ENCODE peak calls at places on chromosomes 2 and 18, in six cellular contexts. F is fibroblast of mammary gland, T is GM06990, D is tibial artery, S is A549, O is esophagus squamous epithelium. G is an unnamed sample.

GRCh38 chr2:13725945-13726344 is 906.6 kb upstream of the LRATD1 start:
- DNase-seq in F (no peak), T (no peak), D (no peak), S (no peak), O (no peak), G (no peak)

GRCh38 chr2:164030623-164031022 is 294.8 kb upstream of the FIGN start:
- DNase-seq in F (no peak), T (no peak), D (no peak), S (no peak), O (no peak), G (no peak)

GRCh38 chr2:74366036-74366435 is 14.1 kb downstream of the DCTN1 start:
- DNase-seq in F (no peak), T (no peak), D (no peak), S (no peak), O (no peak), G (no peak)

GRCh38 chr2:160387558-160388262 is 105.9 kb downstream of the RBMS1 start:
- DNase-seq in F (peak), T (no peak), D (peak), S (no peak), O (no peak), G (no peak)

GRCh38 chr2:9950521-9951271 is 797 bp upstream of the GRHL1 start:
- DNase-seq in F (no peak), T (peak), D (no peak), S (peak), O (no peak), G (no peak)

GRCh38 chr2:218400930-218401833 is 1.5 kb downstream of the CTDSP1 start:
- DNase-seq in F (no peak), T (no peak), D (peak), S (peak), O (no peak), G (no peak)

GRCh38 chr2:201551901-201552300 is 91.4 kb downstream of the TMEM237 start:
- DNase-seq in F (no peak), T (no peak), D (no peak), S (no peak), O (no peak), G (no peak)

GRCh38 chr18:49562481-49563129 is 748 bp downstream of the LIPG start:
- DNase-seq in F (peak), T (no peak), D (no peak), S (no peak), O (no peak), G (no peak)

GRCh38 chr2:240622631-240623235 is 2.5 kb upstream of the GPR35 start:
- DNase-seq in F (no peak), T (no peak), D (peak), S (no peak), O (no peak), G (no peak)

GRCh38 chr2:229475753-229476152 is 204.7 kb upstream of the PID1 start:
- DNase-seq in F (peak), T (no peak), D (no peak), S (no peak), O (no peak), G (no peak)

GRCh38 chr18:28168725-28169124 is 8.2 kb downstream of the CDH2 start:
- DNase-seq in F (no peak), T (no peak), D (no peak), S (no peak), O (no peak), G (no peak)

GRCh38 chr2:96934831-96935545 is 51.4 kb downstream of the FAM178B start:
- DNase-seq in F (no peak), T (no peak), D (no peak), S (no peak), O (no peak), G (no peak)

GRCh38 chr18:56515522-56515921 is 122.9 kb downstream of the TXNL1 start:
- DNase-seq in F (peak), T (no peak), D (no peak), S (no peak), O (no peak), G (no peak)

GRCh38 chr18:13531681-13532325 is 194.6 kb downstream of the FAM210A start:
- DNase-seq in F (no peak), T (no peak), D (no peak), S (no peak), O (no peak), G (no peak)

GRCh38 chr2:197242719-197243118 is 67.9 kb downstream of the ANKRD44 start:
- DNase-seq in F (no peak), T (no peak), D (no peak), S (no peak), O (no peak), G (no peak)

GRCh38 chr18:74789078-74789477 is 191.4 kb downstream of the ZNF407 start:
- DNase-seq in F (no peak), T (no peak), D (no peak), S (no peak), O (no peak), G (no peak)

GRCh38 chr2:241820625-241821384 is 11.8 kb downstream of the NEU4 start:
- DNase-seq in F (no peak), T (peak), D (no peak), S (no peak), O (no peak), G (no peak)

GRCh38 chr2:162416446-162416845 is 72.5 kb downstream of the GCA start:
- DNase-seq in F (no peak), T (no peak), D (no peak), S (no peak), O (no peak), G (no peak)

GRCh38 chr2:83186050-83186790 is 1272.9 kb downstream of the SUCLG1 start:
- DNase-seq in F (no peak), T (no peak), D (no peak), S (no peak), O (no peak), G (no peak)

GRCh38 chr18:47531759-47532158 is 280.3 kb upstream of the SKOR2 start:
- DNase-seq in F (no peak), T (no peak), D (no peak), S (no peak), O (no peak), G (no peak)

GRCh38 chr18:77141401-77142118 is 9.0 kb upstream of the MBP start:
- DNase-seq in F (no peak), T (no peak), D (no peak), S (no peak), O (no peak), G (no peak)
- TF ChIP-seq CTCF in F (peak), T (no peak), D (no peak), S (no peak), O (no peak), G (no peak)

GRCh38 chr2:98346259-98347236 is at the start of gene CNGA3:
- DNase-seq in F (peak), T (no peak), D (no peak), S (no peak), O (no peak), G (no peak)
- H3K4me3 ChIP-seq in F (peak), T (no peak), D (no peak), S (no peak), O (peak), G (no peak)

GRCh38 chr2:48952614-48953013 is 197.1 kb upstream of the LHCGR start:
- DNase-seq in F (no peak), T (no peak), D (no peak), S (no peak), O (no peak), G (no peak)

GRCh38 chr2:48948400-48949110 is 193.0 kb upstream of the LHCGR start:
- DNase-seq in F (no peak), T (no peak), D (no peak), S (no peak), O (no peak), G (no peak)

GRCh38 chr2:48954935-48955334 is 199.4 kb downstream of the FSHR start:
- DNase-seq in F (no peak), T (no peak), D (no peak), S (no peak), O (no peak), G (no peak)

GRCh38 chr2:48952071-48952604 is 196.6 kb upstream of the LHCGR start:
- DNase-seq in F (no peak), T (no peak), D (no peak), S (no peak), O (no peak), G (no peak)

GRCh38 chr2:48954311-48954710 is 198.8 kb upstream of the LHCGR start:
- DNase-seq in F (no peak), T (no peak), D (no peak), S (no peak), O (no peak), G (no peak)
- TF ChIP-seq CTCF in F (no peak), T (no peak), D (no peak), S (no peak), O (no peak), G (no peak)

GRCh38 chr18:9848170-9848854 is 37.5 kb upstream of the TXNDC2 start:
- DNase-seq in F (no peak), T (no peak), D (no peak), S (no peak), O (no peak), G (no peak)
- H3K4me3 ChIP-seq in F (no peak), T (no peak), D (no peak), S (no peak), O (no peak), G (no peak)